ENCODE peak calls at places on chromosome 17, in seven cellular contexts. One of them, this sample, is unnamed.
A peak's percentile ranks its signal among the peaks of the same experiment; 100 is the strongest.

GRCh38 chr17:65712383-65713267 is 151.2 kb upstream of the AXIN2 start:
- DNase-seq in thoracic aorta: no peak
- DNase-seq in CD8-positive, alpha-beta T cell: no peak
- DNase-seq in psoas muscle: no peak
- DNase-seq in PC-9: no peak
- DNase-seq in colonic mucosa: no peak
- DNase-seq in transverse colon: no peak
- DNase-seq in this sample: no peak

GRCh38 chr17:62807812-62808575 is at the start of gene MARCHF10:
- DNase-seq in thoracic aorta: no peak
- DNase-seq in CD8-positive, alpha-beta T cell: no peak
- DNase-seq in psoas muscle: no peak
- DNase-seq in PC-9: peak; percentile 70
- DNase-seq in colonic mucosa: peak; percentile 40
- DNase-seq in transverse colon: peak; percentile 16
- DNase-seq in this sample: no peak

GRCh38 chr17:3659541-3660111 is 8.8 kb downstream of the TAX1BP3 start:
- DNase-seq in thoracic aorta: peak; percentile 51
- DNase-seq in CD8-positive, alpha-beta T cell: no peak
- DNase-seq in psoas muscle: peak; percentile 87
- DNase-seq in PC-9: peak; percentile 45
- DNase-seq in colonic mucosa: peak; percentile 50
- DNase-seq in transverse colon: peak; percentile 43
- DNase-seq in this sample: no peak

GRCh38 chr17:81918762-81919545 is 978 bp upstream of the SIRT7 start:
- DNase-seq in thoracic aorta: no peak
- DNase-seq in CD8-positive, alpha-beta T cell: no peak
- DNase-seq in psoas muscle: no peak
- DNase-seq in PC-9: peak; percentile 53
- DNase-seq in colonic mucosa: peak; percentile 84
- DNase-seq in transverse colon: peak; percentile 85
- DNase-seq in this sample: no peak

GRCh38 chr17:20087538-20088250 is 78.5 kb downstream of the SPECC1 start:
- DNase-seq in thoracic aorta: no peak
- DNase-seq in CD8-positive, alpha-beta T cell: no peak
- DNase-seq in psoas muscle: no peak
- DNase-seq in PC-9: no peak
- DNase-seq in colonic mucosa: no peak
- DNase-seq in transverse colon: no peak
- DNase-seq in this sample: no peak

GRCh38 chr17:1787301-1787902 is 25.5 kb downstream of the SERPINF1 start:
- DNase-seq in thoracic aorta: peak; percentile 71
- DNase-seq in CD8-positive, alpha-beta T cell: no peak
- DNase-seq in psoas muscle: peak; percentile 81
- DNase-seq in PC-9: peak; percentile 76
- DNase-seq in colonic mucosa: peak; percentile 63
- DNase-seq in transverse colon: peak; percentile 78
- DNase-seq in this sample: peak; percentile 83

GRCh38 chr17:46772013-46772878 is 46.2 kb downstream of the WNT3 start:
- DNase-seq in thoracic aorta: no peak
- DNase-seq in CD8-positive, alpha-beta T cell: peak; percentile 48
- DNase-seq in psoas muscle: peak; percentile 35
- DNase-seq in PC-9: peak; percentile 75
- DNase-seq in colonic mucosa: peak; percentile 55
- DNase-seq in transverse colon: peak; percentile 59
- DNase-seq in this sample: no peak

GRCh38 chr17:73025041-73025440 is 67.4 kb downstream of the SLC39A11 start:
- DNase-seq in thoracic aorta: no peak
- DNase-seq in CD8-positive, alpha-beta T cell: no peak
- DNase-seq in psoas muscle: no peak
- DNase-seq in PC-9: no peak
- DNase-seq in colonic mucosa: no peak
- DNase-seq in transverse colon: no peak
- DNase-seq in this sample: no peak

GRCh38 chr17:21354796-21355385 is 21.3 kb upstream of the KCNJ12 start:
- DNase-seq in thoracic aorta: no peak
- DNase-seq in CD8-positive, alpha-beta T cell: no peak
- DNase-seq in psoas muscle: no peak
- DNase-seq in PC-9: no peak
- DNase-seq in colonic mucosa: no peak
- DNase-seq in transverse colon: no peak
- DNase-seq in this sample: no peak

GRCh38 chr17:35568561-35568960 is 7.9 kb upstream of the SLFN14 start:
- DNase-seq in thoracic aorta: no peak
- DNase-seq in CD8-positive, alpha-beta T cell: no peak
- DNase-seq in psoas muscle: no peak
- DNase-seq in PC-9: peak; percentile 43
- DNase-seq in colonic mucosa: peak; percentile 53
- DNase-seq in transverse colon: peak; percentile 21
- DNase-seq in this sample: no peak

GRCh38 chr17:56890390-56890789 is 23.5 kb downstream of the TRIM25 start:
- DNase-seq in thoracic aorta: no peak
- DNase-seq in CD8-positive, alpha-beta T cell: no peak
- DNase-seq in psoas muscle: no peak
- DNase-seq in PC-9: no peak
- DNase-seq in colonic mucosa: no peak
- DNase-seq in transverse colon: no peak
- DNase-seq in this sample: no peak

GRCh38 chr17:1464186-1464585 is 8.2 kb upstream of the CRK start:
- DNase-seq in thoracic aorta: no peak
- DNase-seq in CD8-positive, alpha-beta T cell: no peak
- DNase-seq in psoas muscle: no peak
- DNase-seq in PC-9: no peak
- DNase-seq in colonic mucosa: no peak
- DNase-seq in transverse colon: no peak
- DNase-seq in this sample: no peak

DNA sequence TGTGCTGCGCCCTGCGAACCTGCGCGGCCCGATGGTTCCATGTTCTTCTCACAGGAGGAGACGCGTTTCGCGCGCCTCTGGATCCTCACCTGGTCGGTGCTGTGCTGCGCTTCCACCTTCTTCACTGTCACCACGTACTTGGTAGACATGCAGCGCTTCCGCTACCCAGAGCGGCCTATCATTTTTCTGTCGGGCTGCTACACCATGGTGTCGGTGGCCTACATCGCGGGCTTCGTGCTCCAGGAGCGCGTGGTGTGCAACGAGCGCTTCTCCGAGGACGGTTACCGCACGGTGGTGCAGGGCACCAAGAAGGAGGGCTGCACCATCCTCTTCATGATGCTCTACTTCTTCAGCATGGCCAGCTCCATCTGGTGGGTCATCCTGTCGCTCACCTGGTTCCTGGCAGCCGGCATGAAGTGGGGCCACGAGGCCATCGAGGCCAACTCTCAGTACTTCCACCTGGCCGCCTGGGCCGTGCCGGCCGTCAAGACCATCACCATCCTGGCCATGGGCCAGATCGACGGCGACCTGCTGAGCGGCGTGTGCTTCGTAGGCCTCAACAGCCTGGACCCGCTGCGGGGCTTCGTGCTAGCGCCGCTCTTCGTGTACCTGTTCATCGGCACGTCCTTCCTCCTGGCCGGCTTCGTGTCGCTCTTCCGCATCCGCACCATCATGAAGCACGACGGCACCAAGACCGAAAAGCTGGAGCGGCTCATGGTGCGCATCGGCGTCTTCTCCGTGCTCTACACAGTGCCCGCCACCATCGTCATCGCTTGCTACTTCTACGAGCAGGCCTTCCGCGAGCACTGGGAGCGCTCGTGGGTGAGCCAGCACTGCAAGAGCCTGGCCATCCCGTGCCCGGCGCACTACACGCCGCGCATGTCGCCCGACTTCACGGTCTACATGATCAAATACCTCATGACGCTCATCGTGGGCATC is 1.3 kb downstream of the FZD2 start:
- DNase-seq in thoracic aorta: no peak
- DNase-seq in CD8-positive, alpha-beta T cell: no peak
- DNase-seq in psoas muscle: no peak
- DNase-seq in PC-9: no peak
- DNase-seq in colonic mucosa: no peak
- DNase-seq in transverse colon: no peak
- DNase-seq in this sample: no peak
- H3K4me3 ChIP-seq in thoracic aorta: peak overlapping the region; percentile 83
- H3K4me3 ChIP-seq in CD8-positive, alpha-beta T cell: no peak overlapping the region
- H3K4me3 ChIP-seq in psoas muscle: peak overlapping the region; percentile 73
- H3K4me3 ChIP-seq in PC-9: peak overlapping the region; percentile 70
- H3K4me3 ChIP-seq in colonic mucosa: peak overlapping the region; percentile 40
- H3K4me3 ChIP-seq in transverse colon: peak overlapping the region; percentile 48
- H3K4me3 ChIP-seq in this sample: peak overlapping the region; percentile 37

GRCh38 chr17:7327501-7327900 is 1.6 kb downstream of the NEURL4 start:
- DNase-seq in thoracic aorta: no peak
- DNase-seq in CD8-positive, alpha-beta T cell: no peak
- DNase-seq in psoas muscle: no peak
- DNase-seq in PC-9: no peak
- DNase-seq in colonic mucosa: no peak
- DNase-seq in transverse colon: no peak
- DNase-seq in this sample: no peak

GRCh38 chr17:7328840-7329359 is at the start of gene NEURL4:
- DNase-seq in thoracic aorta: no peak
- DNase-seq in CD8-positive, alpha-beta T cell: no peak
- DNase-seq in psoas muscle: no peak
- DNase-seq in PC-9: no peak
- DNase-seq in colonic mucosa: no peak
- DNase-seq in transverse colon: no peak
- DNase-seq in this sample: no peak

GRCh38 chr17:7328009-7328408 is 1.1 kb downstream of the NEURL4 start:
- DNase-seq in thoracic aorta: no peak
- DNase-seq in CD8-positive, alpha-beta T cell: no peak
- DNase-seq in psoas muscle: no peak
- DNase-seq in PC-9: no peak
- DNase-seq in colonic mucosa: no peak
- DNase-seq in transverse colon: no peak
- DNase-seq in this sample: no peak

GRCh38 chr17:7330099-7331015 is 1.2 kb upstream of the NEURL4 start:
- DNase-seq in thoracic aorta: no peak
- DNase-seq in CD8-positive, alpha-beta T cell: peak; percentile 85
- DNase-seq in psoas muscle: peak; percentile 80
- DNase-seq in PC-9: peak; percentile 73
- DNase-seq in colonic mucosa: peak; percentile 85
- DNase-seq in transverse colon: peak; percentile 80
- DNase-seq in this sample: no peak

GRCh38 chr17:7329360-7330098 is 394 bp upstream of the NEURL4 start:
- DNase-seq in thoracic aorta: peak; percentile 95
- DNase-seq in CD8-positive, alpha-beta T cell: peak; percentile 96
- DNase-seq in psoas muscle: peak; percentile 99
- DNase-seq in PC-9: peak; percentile 94
- DNase-seq in colonic mucosa: peak; percentile 99
- DNase-seq in transverse colon: peak; percentile 99
- DNase-seq in this sample: peak; percentile 96
- TF ChIP-seq CTCF in thoracic aorta: no peak
- TF ChIP-seq CTCF in CD8-positive, alpha-beta T cell: no peak
- TF ChIP-seq CTCF in psoas muscle: no peak
- TF ChIP-seq CTCF in PC-9: no peak
- TF ChIP-seq CTCF in colonic mucosa: no peak
- TF ChIP-seq CTCF in transverse colon: no peak
- TF ChIP-seq CTCF in this sample: no peak

GRCh38 chr17:77494664-77495435 is 354.1 kb downstream of the SEC14L1 start:
- DNase-seq in thoracic aorta: peak; percentile 49
- DNase-seq in CD8-positive, alpha-beta T cell: peak; percentile 89
- DNase-seq in psoas muscle: peak; percentile 79
- DNase-seq in PC-9: peak; percentile 44
- DNase-seq in colonic mucosa: peak; percentile 80
- DNase-seq in transverse colon: peak; percentile 83
- DNase-seq in this sample: no peak

GRCh38 chr17:77495575-77495974 is 354.8 kb downstream of the SEC14L1 start:
- DNase-seq in thoracic aorta: no peak
- DNase-seq in CD8-positive, alpha-beta T cell: no peak
- DNase-seq in psoas muscle: no peak
- DNase-seq in PC-9: no peak
- DNase-seq in colonic mucosa: no peak
- DNase-seq in transverse colon: peak; percentile 5
- DNase-seq in this sample: no peak

GRCh38 chr17:77492446-77493237 is 351.9 kb downstream of the SEC14L1 start:
- DNase-seq in thoracic aorta: no peak
- DNase-seq in CD8-positive, alpha-beta T cell: no peak
- DNase-seq in psoas muscle: no peak
- DNase-seq in PC-9: no peak
- DNase-seq in colonic mucosa: no peak
- DNase-seq in transverse colon: peak; percentile 8
- DNase-seq in this sample: no peak

GRCh38 chr17:77493238-77493812 is 352.6 kb downstream of the SEC14L1 start:
- DNase-seq in thoracic aorta: no peak
- DNase-seq in CD8-positive, alpha-beta T cell: peak; percentile 50
- DNase-seq in psoas muscle: no peak
- DNase-seq in PC-9: no peak
- DNase-seq in colonic mucosa: no peak
- DNase-seq in transverse colon: peak; percentile 7
- DNase-seq in this sample: no peak

DNA sequence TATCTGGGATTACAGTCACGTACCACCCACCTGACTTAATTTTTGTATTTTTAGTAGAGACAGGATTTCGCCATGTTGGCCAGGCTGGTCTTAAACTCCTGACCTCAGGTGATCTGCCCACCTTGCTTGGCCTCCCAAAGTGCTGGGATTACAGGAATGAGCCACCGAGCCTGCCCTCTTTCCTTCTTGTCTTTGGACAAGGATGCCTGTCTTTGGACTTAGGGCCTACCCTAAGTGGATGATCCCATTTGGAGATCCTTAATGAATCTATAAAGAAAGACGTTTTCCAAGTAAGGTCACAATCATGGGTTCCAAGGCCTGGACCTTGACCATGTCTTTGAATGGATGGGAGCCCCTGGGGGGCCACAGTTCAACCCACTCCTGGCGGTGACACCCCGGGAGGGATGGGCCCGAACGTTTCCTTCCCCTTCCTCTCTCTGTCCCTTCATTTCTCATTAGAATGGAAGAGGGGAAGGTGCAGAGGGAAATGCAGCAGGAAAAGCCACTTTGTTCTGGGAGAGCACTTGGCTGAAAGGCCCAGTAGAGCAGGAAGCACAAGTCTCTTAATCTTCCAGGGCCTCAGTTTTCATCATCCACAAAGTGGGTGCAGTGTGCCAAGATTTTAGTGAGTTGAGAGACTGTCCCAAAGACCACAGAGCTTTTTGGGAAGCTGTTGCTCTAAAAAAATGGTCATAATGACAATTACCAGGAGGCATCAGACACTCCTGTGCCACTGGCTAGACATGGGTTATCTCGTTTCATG is 353.3 kb downstream of the SEC14L1 start:
- DNase-seq in thoracic aorta: no peak
- DNase-seq in CD8-positive, alpha-beta T cell: no peak
- DNase-seq in psoas muscle: no peak
- DNase-seq in PC-9: no peak
- DNase-seq in colonic mucosa: no peak
- DNase-seq in transverse colon: peak; percentile 3
- DNase-seq in this sample: no peak
- H3K36me3 ChIP-seq in thoracic aorta: peaks cover 45% of the 10 kb centered on the region
- H3K36me3 ChIP-seq in CD8-positive, alpha-beta T cell: peaks cover 71% of the 10 kb centered on the region
- H3K36me3 ChIP-seq in psoas muscle: peaks cover 72% of the 10 kb centered on the region
- H3K36me3 ChIP-seq in PC-9: no peaks in the 10 kb centered on the region
- H3K36me3 ChIP-seq in colonic mucosa: peaks cover 14% of the 10 kb centered on the region
- H3K36me3 ChIP-seq in transverse colon: no peaks in the 10 kb centered on the region
- H3K36me3 ChIP-seq in this sample: peaks cover 7% of the 10 kb centered on the region

DNA sequence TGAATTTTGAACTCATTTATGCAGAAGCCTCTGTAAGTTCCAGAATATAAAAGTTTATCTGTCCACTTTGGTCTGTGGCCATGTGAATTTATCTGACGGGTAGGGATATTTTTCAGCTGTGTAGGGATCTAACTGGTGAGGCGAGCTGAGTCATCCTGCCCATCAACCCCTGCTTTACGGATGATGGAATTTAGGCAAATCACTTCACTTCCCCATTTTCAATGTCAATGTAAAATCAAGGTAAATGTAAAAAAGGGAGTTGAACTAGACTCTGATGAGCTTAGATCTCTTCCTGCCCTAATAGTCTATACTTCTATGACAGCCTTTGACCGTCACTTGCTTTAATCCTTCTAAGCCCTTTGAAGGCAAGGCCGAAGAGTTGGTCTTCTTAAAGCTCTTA is 2.6 kb downstream of the SLC16A6 start:
- DNase-seq in thoracic aorta: no peak
- DNase-seq in CD8-positive, alpha-beta T cell: no peak
- DNase-seq in psoas muscle: no peak
- DNase-seq in PC-9: no peak
- DNase-seq in colonic mucosa: no peak
- DNase-seq in transverse colon: no peak
- DNase-seq in this sample: no peak
- H3K4me3 ChIP-seq in thoracic aorta: no peak overlapping the region
- H3K4me3 ChIP-seq in CD8-positive, alpha-beta T cell: no peak overlapping the region
- H3K4me3 ChIP-seq in psoas muscle: no peak overlapping the region
- H3K4me3 ChIP-seq in PC-9: no peak overlapping the region
- H3K4me3 ChIP-seq in colonic mucosa: no peak overlapping the region
- H3K4me3 ChIP-seq in transverse colon: no peak overlapping the region
- H3K4me3 ChIP-seq in this sample: no peak overlapping the region

This sample was measured in kidney epithelial cell.